ENCODE peak calls at places on chromosomes 3 and 15, in seven cellular contexts. K, W, I, O, A, Q and S are unnamed samples.
A peak's percentile ranks its signal among the peaks of the same experiment; 100 is the strongest.

GRCh38 chr15:28992996-28993719 is 107.4 kb downstream of the APBA2 start:
- DNase-seq in O (no peak), W (no peak), K (no peak), Q (no peak), I (no peak), A (no peak), S (no peak)

GRCh38 chr3:17645074-17645698 is 97.2 kb downstream of the TBC1D5 start:
- DNase-seq in Q (peak; percentile 76), K (no peak), A (peak; percentile 43), O (no peak), I (peak; percentile 75), W (peak; percentile 28), S (no peak)

GRCh38 chr15:44296625-44297524 is 8.4 kb downstream of the GOLM2 start:
- DNase-seq in W (no peak), Q (peak; percentile 18), I (peak; percentile 87), O (no peak), A (peak; percentile 40), K (no peak), S (no peak)

GRCh38 chr3:184334470-184335158 is 2.8 kb upstream of the FAM131A start:
- DNase-seq in Q (peak; percentile 53), K (no peak), A (no peak), W (no peak), O (no peak), I (peak; percentile 76), S (no peak)

GRCh38 chr3:185746470-185746869 is 78.4 kb downstream of the IGF2BP2 start:
- DNase-seq in W (no peak), A (no peak), K (no peak), Q (peak; percentile 54), O (no peak), I (no peak), S (no peak)

GRCh38 chr15:38670142-38671002 is 105.8 kb upstream of the RASGRP1 start:
- DNase-seq in I (no peak), A (no peak), W (no peak), Q (no peak), K (no peak), O (no peak), S (no peak)

GRCh38 chr3:129908417-129908816 is 14.9 kb upstream of the TMCC1 start:
- DNase-seq in Q (peak; percentile 49), I (no peak), A (no peak), W (no peak), O (no peak), K (no peak), S (no peak)

GRCh38 chr15:34621675-34622074 is 38.2 kb upstream of the GOLGA8B start:
- DNase-seq in A (peak; percentile 13), K (no peak), Q (peak; percentile 69), W (peak; percentile 14), O (no peak), I (peak; percentile 78), S (no peak)

GRCh38 chr3:186303985-186304384 is 58.0 kb downstream of the DGKG start:
- DNase-seq in K (no peak), I (no peak), Q (no peak), A (no peak), O (no peak), W (no peak), S (no peak)

GRCh38 chr3:63492464-63492863 is 160.0 kb upstream of the SNTN start:
- DNase-seq in Q (no peak), I (no peak), W (no peak), K (no peak), A (no peak), O (no peak), S (no peak)
- H3K27ac ChIP-seq in Q (no peak overlapping the region), I (no peak overlapping the region), W (no peak overlapping the region), K (no peak overlapping the region), A (no peak overlapping the region), O (no peak overlapping the region), S (no peak overlapping the region)

GRCh38 chr3:56800373-56801150 is 1.2 kb downstream of the ARHGEF3 start:
- DNase-seq in W (no peak), I (no peak), A (no peak), Q (peak; percentile 60), K (peak; percentile 86), O (no peak), S (peak; percentile 40)
- TF ChIP-seq POLR2AphosphoS5 in W (no peak), I (no peak), A (no peak), Q (no peak), K (peak; percentile 76), O (no peak), S (no peak)

DNA sequence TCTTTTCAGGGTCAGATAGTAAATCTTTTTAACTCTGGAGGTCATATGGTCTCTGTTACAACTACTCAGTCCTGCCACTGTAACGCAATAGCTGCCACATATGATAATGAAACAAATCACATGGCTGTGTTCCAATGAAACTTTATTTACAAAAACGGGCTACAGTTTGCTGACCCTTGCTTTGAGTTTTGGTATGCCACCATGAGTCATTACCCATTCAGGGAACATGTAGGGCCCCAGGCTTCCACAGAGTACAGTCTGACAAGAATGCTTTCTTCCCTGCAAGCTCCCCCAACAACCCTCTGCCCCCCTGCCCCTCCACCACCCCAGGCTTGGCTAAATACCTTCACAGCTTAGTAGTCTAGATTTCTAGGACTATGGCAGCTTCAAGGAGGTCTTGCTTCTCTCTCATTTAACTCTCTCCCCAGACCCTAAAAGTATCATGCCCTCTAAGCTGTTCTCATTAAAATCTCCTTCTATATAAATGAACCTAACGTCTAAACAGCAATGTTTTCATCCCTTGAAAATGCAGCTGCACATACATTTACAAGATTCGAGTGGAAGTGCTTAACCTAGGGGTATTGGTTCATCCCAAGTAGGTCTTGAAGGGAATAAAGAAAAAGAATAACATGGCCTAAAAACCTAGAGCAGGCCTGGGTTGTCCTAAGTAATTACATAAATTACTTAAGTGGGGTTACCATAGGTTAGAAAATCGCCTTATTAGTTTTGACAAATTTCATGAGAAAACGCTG is 117.8 kb upstream of the PRICKLE2 start:
- DNase-seq in I (no peak), K (no peak), Q (peak; percentile 34), O (no peak), W (peak; percentile 11), A (no peak), S (no peak)
- H3K4me1 ChIP-seq in I (no peaks in the 10 kb centered on the region), K (peaks cover 4% of the 10 kb centered on the region), Q (no peaks in the 10 kb centered on the region), O (peaks cover 29% of the 10 kb centered on the region), W (peaks cover 28% of the 10 kb centered on the region), A (no peaks in the 10 kb centered on the region), S (peaks cover 18% of the 10 kb centered on the region)

GRCh38 chr3:177041021-177041729 is 156.1 kb downstream of the TBL1XR1 start:
- DNase-seq in Q (peak; percentile 43), A (no peak), W (no peak), O (peak; percentile 73), K (no peak), I (no peak), S (no peak)
- H3K27ac ChIP-seq in Q (no peak overlapping the region), A (no peak overlapping the region), W (peak overlapping the region; percentile 28), O (peak overlapping the region; percentile 73), K (peak overlapping the region; percentile 37), I (no peak overlapping the region), S (peak overlapping the region; percentile 65)

DNA sequence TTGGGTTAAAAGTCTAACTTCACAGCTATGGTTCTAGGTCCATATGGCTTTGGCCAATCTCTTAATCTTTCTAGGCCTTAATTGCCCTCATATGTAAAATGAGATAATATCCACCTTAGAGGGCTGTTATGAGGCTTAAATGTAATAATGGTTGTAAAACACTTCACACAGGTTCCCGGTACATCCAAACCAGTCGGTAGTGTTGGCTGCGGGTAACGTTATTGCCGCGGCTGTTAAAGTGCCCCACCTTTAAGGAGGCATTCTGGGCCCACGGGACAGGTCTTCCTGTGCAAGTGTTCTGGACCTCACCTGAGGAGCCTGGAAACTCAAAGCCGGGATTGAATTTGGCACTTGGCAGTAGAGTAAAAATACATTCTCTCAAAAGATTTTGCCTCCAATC is 45.1 kb upstream of the TSEN2 start:
- DNase-seq in I (no peak), O (no peak), A (no peak), K (no peak), W (no peak), Q (no peak), S (no peak)
- TF ChIP-seq POLR2AphosphoS5 in I (no peak), O (no peak), A (no peak), K (no peak), W (no peak), Q (no peak), S (no peak)

DNA sequence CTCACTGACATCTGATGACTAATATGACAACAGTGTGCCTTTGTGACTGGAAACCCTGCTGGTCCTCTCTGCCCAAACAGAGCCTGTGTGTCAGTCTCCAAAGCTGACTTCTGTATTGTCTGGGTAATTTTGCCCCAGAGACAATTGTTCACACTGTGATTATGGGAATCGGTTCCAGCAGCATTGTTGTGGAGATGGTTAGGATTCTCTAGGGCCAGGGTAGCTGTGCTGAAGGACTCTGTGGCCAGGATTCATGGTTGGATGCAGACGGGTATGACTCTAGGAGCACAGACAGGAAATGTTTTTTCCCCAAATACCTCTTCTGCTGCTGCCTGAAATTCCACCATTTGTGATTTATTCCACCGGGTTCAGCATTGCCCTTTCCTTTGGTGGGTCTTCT is 57.5 kb upstream of the ITGA11 start:
- DNase-seq in W (no peak), K (no peak), O (no peak), Q (no peak), A (no peak), I (no peak), S (no peak)
- H3K4me1 ChIP-seq in W (no peaks in the 10 kb centered on the region), K (peaks cover 4% of the 10 kb centered on the region), O (peaks cover 29% of the 10 kb centered on the region), Q (no peaks in the 10 kb centered on the region), A (no peaks in the 10 kb centered on the region), I (no peaks in the 10 kb centered on the region), S (peaks cover 23% of the 10 kb centered on the region)

GRCh38 chr3:157145566-157145965 is 14.4 kb downstream of the CCNL1 start:
- DNase-seq in K (no peak), W (no peak), O (no peak), I (no peak), A (no peak), Q (no peak), S (no peak)

GRCh38 chr3:157146664-157147082 is 13.3 kb downstream of the CCNL1 start:
- DNase-seq in W (no peak), A (no peak), K (no peak), I (no peak), O (no peak), Q (no peak), S (no peak)

GRCh38 chr3:157149136-157149696 is 10.7 kb downstream of the CCNL1 start:
- DNase-seq in O (no peak), A (no peak), Q (no peak), W (no peak), I (no peak), K (no peak), S (no peak)

GRCh38 chr3:157148123-157148889 is 11.6 kb downstream of the CCNL1 start:
- DNase-seq in Q (no peak), I (no peak), A (no peak), K (no peak), O (no peak), W (no peak), S (no peak)

DNA sequence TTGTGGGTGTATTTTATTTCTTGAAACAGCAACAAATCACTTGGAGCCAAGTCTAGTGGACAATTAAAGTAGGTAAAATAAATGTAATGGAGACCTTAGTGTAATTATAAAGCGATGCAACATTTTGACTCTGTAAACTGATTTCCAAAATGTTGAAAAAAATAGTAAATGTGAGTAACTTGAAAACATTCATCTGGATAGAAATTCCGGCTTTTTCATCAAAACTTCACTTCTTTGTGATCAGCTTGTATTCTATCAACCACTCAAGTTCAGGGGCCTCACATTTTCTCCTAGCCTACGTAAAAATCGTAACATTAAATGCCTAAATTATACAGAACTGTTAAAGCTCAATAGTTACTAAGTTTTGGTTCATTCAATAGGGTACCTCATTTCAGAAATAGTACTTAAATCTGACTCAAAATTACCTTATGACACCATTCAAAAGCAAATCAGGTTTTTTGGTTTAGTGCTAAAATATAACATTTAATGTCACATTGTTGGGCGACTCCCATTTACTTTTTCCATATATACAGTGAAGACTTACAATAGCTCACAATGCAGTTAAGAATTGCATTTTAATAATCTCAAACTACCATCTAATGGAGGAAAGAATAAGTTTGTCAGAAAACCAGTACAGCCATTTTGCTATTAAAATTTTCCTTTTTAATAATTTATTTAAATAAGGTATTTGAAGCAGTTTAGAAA is 12.7 kb downstream of the CCNL1 start:
- DNase-seq in A (no peak), W (no peak), I (no peak), Q (no peak), K (no peak), O (no peak), S (no peak)
- H3K27ac ChIP-seq in A (no peak overlapping the region), W (no peak overlapping the region), I (no peak overlapping the region), Q (no peak overlapping the region), K (no peak overlapping the region), O (no peak overlapping the region), S (no peak overlapping the region)